ENCODE peak calls at places on chromosomes 6 and 20, in five cellular contexts. One of them, this sample, is unnamed.
A peak's percentile ranks its signal among the peaks of the same experiment; 100 is the strongest.

GRCh38 chr6:170202416-170203135 is 88.3 kb downstream of the DLL1 start:
- DNase-seq in left ventricle myocardium inferior: no peak
- DNase-seq in EH: no peak
- DNase-seq in NCI-H1436: no peak
- DNase-seq in ureter: no peak
- DNase-seq in this sample: no peak

GRCh38 chr20:21074605-21075336 is 31.4 kb downstream of the LINC00237 start:
- DNase-seq in left ventricle myocardium inferior: no peak
- DNase-seq in EH: peak; percentile 2
- DNase-seq in NCI-H1436: no peak
- DNase-seq in ureter: no peak
- DNase-seq in this sample: no peak

GRCh38 chr6:42615518-42615917 is 51.7 kb downstream of the UBR2 start:
- DNase-seq in left ventricle myocardium inferior: no peak
- DNase-seq in EH: no peak
- DNase-seq in NCI-H1436: no peak
- DNase-seq in ureter: no peak
- DNase-seq in this sample: no peak

GRCh38 chr20:56537997-56538396 is 5.0 kb downstream of the FAM209B start:
- DNase-seq in left ventricle myocardium inferior: no peak
- DNase-seq in EH: no peak
- DNase-seq in NCI-H1436: no peak
- DNase-seq in ureter: no peak
- DNase-seq in this sample: no peak

GRCh38 chr20:4295226-4295625 is 279.9 kb upstream of the RNF24 start:
- DNase-seq in left ventricle myocardium inferior: no peak
- DNase-seq in EH: no peak
- DNase-seq in NCI-H1436: no peak
- DNase-seq in ureter: no peak
- DNase-seq in this sample: no peak

GRCh38 chr6:160137989-160138835 is 16.6 kb downstream of the SLC22A1 start:
- DNase-seq in left ventricle myocardium inferior: no peak
- DNase-seq in EH: peak; percentile 72
- DNase-seq in NCI-H1436: peak; percentile 20
- DNase-seq in ureter: peak; percentile 70
- DNase-seq in this sample: peak; percentile 54

GRCh38 chr6:1315560-1316386 is 3.9 kb downstream of the FOXQ1 start:
- DNase-seq in left ventricle myocardium inferior: no peak
- DNase-seq in EH: no peak
- DNase-seq in NCI-H1436: no peak
- DNase-seq in ureter: no peak
- DNase-seq in this sample: no peak

GRCh38 chr6:149264629-149265028 is 52.9 kb upstream of the TAB2 start:
- DNase-seq in left ventricle myocardium inferior: no peak
- DNase-seq in EH: no peak
- DNase-seq in NCI-H1436: no peak
- DNase-seq in ureter: no peak
- DNase-seq in this sample: no peak

GRCh38 chr6:35757461-35758123 is 18.8 kb upstream of the CLPSL2 start:
- DNase-seq in left ventricle myocardium inferior: no peak
- DNase-seq in EH: peak; percentile 23
- DNase-seq in NCI-H1436: no peak
- DNase-seq in ureter: no peak
- DNase-seq in this sample: no peak

GRCh38 chr6:112562348-112563220 is 215.5 kb downstream of the RFPL4B start:
- DNase-seq in left ventricle myocardium inferior: no peak
- DNase-seq in EH: peak; percentile 30
- DNase-seq in NCI-H1436: no peak
- DNase-seq in ureter: no peak
- DNase-seq in this sample: no peak

GRCh38 chr20:3461911-3462677 is 8.7 kb upstream of the ATRN start:
- DNase-seq in left ventricle myocardium inferior: no peak
- DNase-seq in EH: peak; percentile 39
- DNase-seq in NCI-H1436: no peak
- DNase-seq in ureter: no peak
- DNase-seq in this sample: no peak

GRCh38 chr6:150696156-150696555 is 96.5 kb downstream of the PLEKHG1 start:
- DNase-seq in left ventricle myocardium inferior: no peak
- DNase-seq in EH: no peak
- DNase-seq in NCI-H1436: no peak
- DNase-seq in ureter: no peak
- DNase-seq in this sample: peak; percentile 31

GRCh38 chr6:165986647-165987482 is 180.8 kb downstream of the TBXT start:
- DNase-seq in left ventricle myocardium inferior: no peak
- DNase-seq in EH: no peak
- DNase-seq in NCI-H1436: no peak
- DNase-seq in ureter: no peak
- DNase-seq in this sample: peak; percentile 56

GRCh38 chr6:138509371-138509770 is 10.1 kb upstream of the NHSL1 start:
- DNase-seq in left ventricle myocardium inferior: peak; percentile 28
- DNase-seq in EH: peak; percentile 69
- DNase-seq in NCI-H1436: peak; percentile 28
- DNase-seq in ureter: no peak
- DNase-seq in this sample: peak; percentile 33

GRCh38 chr6:167973092-167973880 is 24.2 kb upstream of the KIF25 start:
- DNase-seq in left ventricle myocardium inferior: no peak
- DNase-seq in EH: no peak
- DNase-seq in NCI-H1436: no peak
- DNase-seq in ureter: no peak
- DNase-seq in this sample: no peak